ENCODE peak calls at places on chromosomes 11 and 22, in five cellular contexts. O, Y, L, N and A are unnamed samples.

GRCh38 chr11:71434576-71435130 is 13.5 kb downstream of the DHCR7 start:
- DNase-seq in O (no peak), Y (no peak), L (no peak), N (no peak), A (no peak)

GRCh38 chr11:25317221-25317620 is 820.4 kb downstream of the LUZP2 start:
- DNase-seq in O (no peak), Y (no peak), L (peak; percentile 35), N (no peak), A (no peak)

GRCh38 chr11:73048446-73048845 is 93.7 kb downstream of the FCHSD2 start:
- DNase-seq in O (no peak), Y (no peak), L (no peak), N (no peak), A (no peak)

GRCh38 chr22:48492371-48493320 is 1335.0 kb downstream of the BRD1 start:
- DNase-seq in O (peak; percentile 48), Y (peak; percentile 72), L (peak; percentile 31), N (peak; percentile 63), A (peak; percentile 49)

GRCh38 chr22:48096846-48097665 is 1334.6 kb downstream of the TBC1D22A start:
- DNase-seq in O (no peak), Y (no peak), L (no peak), N (peak; percentile 52), A (no peak)

GRCh38 chr11:96215094-96215782 is 127.8 kb downstream of the MAML2 start:
- DNase-seq in O (no peak), Y (no peak), L (no peak), N (peak; percentile 85), A (peak; percentile 34)

GRCh38 chr11:112302226-112302868 is 41.7 kb upstream of the PLET1 start:
- DNase-seq in O (no peak), Y (no peak), L (no peak), N (no peak), A (no peak)

GRCh38 chr22:30481711-30482110 is 9.9 kb upstream of the SEC14L3 start:
- DNase-seq in O (no peak), Y (no peak), L (peak; percentile 52), N (no peak), A (no peak)

GRCh38 chr11:94193288-94193687 is 64.6 kb downstream of the PANX1 start:
- DNase-seq in O (no peak), Y (no peak), L (peak; percentile 79), N (no peak), A (no peak)

GRCh38 chr11:69398529-69399492 is 82.7 kb upstream of the LINC01488 start:
- DNase-seq in O (no peak), Y (no peak), L (peak; percentile 89), N (no peak), A (no peak)

GRCh38 chr22:42171417-42171816 is 40.8 kb upstream of the CYP2D6 start:
- DNase-seq in O (no peak), Y (no peak), L (no peak), N (no peak), A (no peak)

GRCh38 chr11:8122173-8122572 is 41.2 kb downstream of the TUB start:
- DNase-seq in O (no peak), Y (no peak), L (no peak), N (no peak), A (no peak)

GRCh38 chr11:44309483-44310197 is at the start of gene ALX4:
- DNase-seq in O (no peak), Y (peak; percentile 72), L (peak; percentile 43), N (no peak), A (no peak)

GRCh38 chr22:24420977-24421343 is 6.4 kb upstream of the ADORA2A start:
- DNase-seq in O (no peak), Y (no peak), L (no peak), N (no peak), A (no peak)

GRCh38 chr11:108708173-108708572 is 43.3 kb downstream of the DDX10 start:
- DNase-seq in O (no peak), Y (no peak), L (no peak), N (no peak), A (no peak)

GRCh38 chr11:86446924-86447285 is 72.2 kb downstream of the CCDC81 start:
- DNase-seq in O (no peak), Y (no peak), L (no peak), N (no peak), A (no peak)

GRCh38 chr11:64917663-64917995 is 620 bp upstream of the ATG2A start:
- DNase-seq in O (no peak), Y (no peak), L (no peak), N (no peak), A (no peak)

GRCh38 chr11:65417221-65417701 is 5.3 kb upstream of the NEAT1 start:
- DNase-seq in O (no peak), Y (no peak), L (no peak), N (peak; percentile 64), A (no peak)

GRCh38 chr11:57679396-57679795 is 11.5 kb downstream of the ZDHHC5 start:
- DNase-seq in O (no peak), Y (no peak), L (peak; percentile 82), N (no peak), A (no peak)

GRCh38 chr11:951507-951906 is 25.8 kb downstream of the AP2A2 start:
- DNase-seq in O (no peak), Y (no peak), L (no peak), N (no peak), A (no peak)
- H3K4me1 ChIP-seq in O (no peaks in the 10 kb centered on the region), Y (peaks cover 5% of the 10 kb centered on the region), L (no peaks in the 10 kb centered on the region), N (no peaks in the 10 kb centered on the region), A (peaks cover 27% of the 10 kb centered on the region)

DNA sequence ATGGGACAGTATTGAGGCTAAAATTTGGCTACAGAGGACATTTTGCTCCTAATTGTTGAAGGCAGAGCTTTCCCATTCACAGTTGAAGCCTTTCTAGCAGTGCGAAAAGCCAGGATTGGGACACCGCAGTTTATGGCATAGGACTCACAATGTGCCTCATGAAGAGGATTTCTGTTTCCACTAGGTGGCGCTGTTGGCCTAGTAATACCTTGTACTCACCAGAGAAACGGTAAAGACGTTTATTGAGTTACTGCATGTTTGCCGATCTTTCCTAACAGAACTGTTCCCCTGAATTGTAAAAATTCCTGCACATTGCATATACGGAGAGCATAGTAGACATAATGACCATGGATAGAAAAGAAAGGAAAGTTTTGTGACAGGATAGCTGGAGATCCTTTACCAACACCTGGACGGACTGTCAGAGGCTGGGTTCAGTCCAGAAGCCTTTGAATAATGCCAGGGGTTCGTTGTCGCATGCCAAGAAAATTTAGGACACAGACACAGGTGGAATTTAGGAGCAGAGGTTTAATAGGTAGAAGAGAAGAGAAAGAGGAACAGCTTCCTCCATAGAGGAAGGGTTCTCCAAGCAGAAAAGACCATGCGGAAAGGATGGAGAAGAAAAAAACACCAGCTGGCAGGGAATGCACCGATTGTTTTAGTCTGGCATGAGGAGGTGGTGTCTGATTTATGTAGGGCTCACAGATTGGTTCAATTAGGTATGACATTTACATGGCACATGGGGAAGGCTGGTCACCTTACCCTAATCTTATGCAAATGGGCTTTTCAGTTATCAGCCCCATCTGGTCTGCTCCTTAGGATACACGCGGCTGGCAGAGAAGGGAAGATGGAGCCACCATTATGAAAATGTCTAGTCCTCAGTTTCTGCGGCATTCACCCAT is 10.8 kb upstream of the OR51D1 start:
- DNase-seq in O (peak; percentile 75), Y (peak; percentile 59), L (peak; percentile 63), N (peak; percentile 61), A (peak; percentile 83)
- TF ChIP-seq CTCF in O (peak; percentile 70), Y (peak; percentile 81), L (peak; percentile 79), N (peak; percentile 80), A (peak; percentile 62)

DNA sequence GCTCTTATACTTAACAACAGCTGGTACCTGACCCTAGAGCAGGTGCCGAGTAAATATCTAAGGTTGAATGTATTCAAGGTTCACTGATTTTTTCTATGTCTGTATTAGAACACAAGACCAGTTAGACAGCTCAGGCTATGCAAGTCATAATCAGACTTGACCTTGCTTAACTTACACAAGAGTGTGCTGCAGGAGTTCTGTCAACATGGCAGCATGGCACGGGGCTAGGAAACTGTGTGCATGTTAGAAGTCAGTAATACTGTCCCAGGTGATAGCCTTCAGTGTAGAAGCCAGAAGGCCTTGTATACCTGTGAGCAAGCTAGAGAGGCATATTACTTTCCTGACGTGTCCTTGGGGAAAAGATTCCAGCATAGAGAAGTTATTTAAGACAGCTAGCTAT is 253.1 kb downstream of the FAT3 start:
- DNase-seq in O (no peak), Y (no peak), L (no peak), N (no peak), A (no peak)
- H3K9ac ChIP-seq in O (no peak overlapping the region), Y (no peak overlapping the region), L (no peak overlapping the region), N (no peak overlapping the region), A (no peak overlapping the region)

GRCh38 chr11:12845739-12846358 is 163.3 kb upstream of the RASSF10 start:
- DNase-seq in O (no peak), Y (peak; percentile 44), L (no peak), N (no peak), A (peak; percentile 74)
- H3K4me1 ChIP-seq in O (peaks cover 18% of the 10 kb centered on the region), Y (peaks cover 10% of the 10 kb centered on the region), L (peaks cover 35% of the 10 kb centered on the region), N (peaks cover 53% of the 10 kb centered on the region), A (peaks cover 17% of the 10 kb centered on the region)

GRCh38 chr11:9132203-9132878 is 40.9 kb upstream of the SCUBE2 start:
- DNase-seq in O (no peak), Y (no peak), L (no peak), N (no peak), A (no peak)

GRCh38 chr11:9125185-9125886 is 33.9 kb upstream of the SCUBE2 start:
- DNase-seq in O (no peak), Y (no peak), L (no peak), N (no peak), A (no peak)

DNA sequence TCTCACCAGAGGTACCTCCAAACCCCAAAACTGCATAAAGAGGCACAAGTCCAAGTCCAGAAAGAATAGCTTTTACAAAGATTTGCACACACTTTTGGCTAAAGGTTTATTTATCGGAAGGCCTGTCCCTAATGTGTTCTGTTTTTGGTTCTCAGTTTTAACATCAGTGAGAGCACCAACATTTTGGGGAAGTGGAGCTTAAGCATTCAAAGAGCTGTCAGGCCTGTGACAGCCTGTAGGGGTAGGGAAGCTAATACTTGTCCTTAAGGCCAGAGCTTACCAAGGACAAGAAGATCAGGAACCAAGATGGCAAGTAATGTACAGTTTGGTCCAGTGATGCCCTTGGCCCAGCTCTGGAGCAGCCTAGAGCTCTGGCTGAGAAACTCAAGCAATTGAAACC is 38.9 kb upstream of the SCUBE2 start:
- DNase-seq in O (no peak), Y (no peak), L (no peak), N (no peak), A (no peak)
- TF ChIP-seq CTCF in O (no peak), Y (no peak), L (no peak), N (no peak), A (no peak)

DNA sequence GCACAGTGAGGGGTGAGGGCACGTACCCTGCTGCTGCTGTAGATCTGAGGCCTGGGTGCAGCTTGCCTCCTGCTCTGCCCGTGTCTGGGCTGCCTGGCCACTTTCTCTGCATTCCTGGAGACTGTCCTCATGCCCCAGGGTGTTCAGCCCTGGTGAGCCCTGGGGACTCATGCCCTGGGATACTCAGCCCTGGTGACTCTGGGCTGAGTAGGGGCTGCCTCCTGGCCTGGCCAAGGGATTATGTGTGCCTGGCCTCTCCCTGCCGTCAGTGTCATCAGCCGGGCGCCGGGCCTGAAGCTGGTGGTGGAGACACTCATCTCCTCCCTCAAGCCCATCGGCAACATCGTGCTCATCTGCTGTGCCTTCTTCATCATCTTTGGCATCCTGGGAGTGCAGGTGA is 94.7 kb downstream of the CACNA1I start:
- DNase-seq in O (no peak), Y (no peak), L (no peak), N (no peak), A (no peak)
- H3K9ac ChIP-seq in O (no peak overlapping the region), Y (no peak overlapping the region), L (no peak overlapping the region), N (no peak overlapping the region), A (no peak overlapping the region)